ENCODE peak calls at places on chromosome 3, in ten cellular contexts. One of them, this sample, is unnamed.

GRCh38 chr3:127428344-127429001 is 140.6 kb upstream of the PRR20G start:
- DNase-seq in bronchial epithelial cell: no peak
- DNase-seq in neural crest cell: no peak
- DNase-seq in nephron progenitor cell: no peak
- DNase-seq in fibroblast of lung: peak; percentile 3
- DNase-seq in cardiac muscle cell: peak; percentile 5
- DNase-seq in choroid plexus epithelial cell: peak; percentile 3
- DNase-seq in progenitor cell of endocrine pancreas: no peak
- DNase-seq in omental fat pad: no peak
- DNase-seq in ovary: no peak
- DNase-seq in this sample: peak; percentile 22

GRCh38 chr3:193868590-193868989 is 267.4 kb upstream of the HES1 start:
- DNase-seq in bronchial epithelial cell: no peak
- DNase-seq in neural crest cell: no peak
- DNase-seq in nephron progenitor cell: no peak
- DNase-seq in fibroblast of lung: no peak
- DNase-seq in cardiac muscle cell: no peak
- DNase-seq in choroid plexus epithelial cell: no peak
- DNase-seq in progenitor cell of endocrine pancreas: no peak
- DNase-seq in omental fat pad: no peak
- DNase-seq in ovary: no peak
- DNase-seq in this sample: no peak

GRCh38 chr3:166190360-166190759 is 353.1 kb upstream of the BCHE start:
- DNase-seq in bronchial epithelial cell: peak; percentile 89
- DNase-seq in neural crest cell: no peak
- DNase-seq in nephron progenitor cell: no peak
- DNase-seq in fibroblast of lung: peak; percentile 22
- DNase-seq in cardiac muscle cell: no peak
- DNase-seq in choroid plexus epithelial cell: peak; percentile 2
- DNase-seq in progenitor cell of endocrine pancreas: no peak
- DNase-seq in omental fat pad: no peak
- DNase-seq in ovary: no peak
- DNase-seq in this sample: no peak

GRCh38 chr3:190122198-190122771 is 1.6 kb upstream of the P3H2 start:
- DNase-seq in bronchial epithelial cell: no peak
- DNase-seq in neural crest cell: no peak
- DNase-seq in nephron progenitor cell: no peak
- DNase-seq in fibroblast of lung: no peak
- DNase-seq in cardiac muscle cell: peak; percentile 68
- DNase-seq in choroid plexus epithelial cell: peak; percentile 58
- DNase-seq in progenitor cell of endocrine pancreas: no peak
- DNase-seq in omental fat pad: no peak
- DNase-seq in ovary: no peak
- DNase-seq in this sample: no peak

GRCh38 chr3:42505203-42505848 is 2.9 kb downstream of the VIPR1 start:
- DNase-seq in bronchial epithelial cell: no peak
- DNase-seq in neural crest cell: no peak
- DNase-seq in nephron progenitor cell: no peak
- DNase-seq in fibroblast of lung: no peak
- DNase-seq in cardiac muscle cell: no peak
- DNase-seq in choroid plexus epithelial cell: no peak
- DNase-seq in progenitor cell of endocrine pancreas: no peak
- DNase-seq in omental fat pad: no peak
- DNase-seq in ovary: no peak
- DNase-seq in this sample: no peak

GRCh38 chr3:40054568-40055222 is 245.3 kb downstream of the MYRIP start:
- DNase-seq in bronchial epithelial cell: no peak
- DNase-seq in neural crest cell: no peak
- DNase-seq in nephron progenitor cell: no peak
- DNase-seq in fibroblast of lung: no peak
- DNase-seq in cardiac muscle cell: no peak
- DNase-seq in choroid plexus epithelial cell: no peak
- DNase-seq in progenitor cell of endocrine pancreas: no peak
- DNase-seq in omental fat pad: no peak
- DNase-seq in ovary: no peak
- DNase-seq in this sample: no peak

GRCh38 chr3:17686613-17687012 is 55.8 kb downstream of the TBC1D5 start:
- DNase-seq in bronchial epithelial cell: peak; percentile 21
- DNase-seq in neural crest cell: no peak
- DNase-seq in nephron progenitor cell: no peak
- DNase-seq in fibroblast of lung: peak; percentile 15
- DNase-seq in cardiac muscle cell: peak; percentile 36
- DNase-seq in choroid plexus epithelial cell: peak; percentile 12
- DNase-seq in progenitor cell of endocrine pancreas: no peak
- DNase-seq in omental fat pad: no peak
- DNase-seq in ovary: no peak
- DNase-seq in this sample: no peak

GRCh38 chr3:10717756-10718155 is 98.3 kb upstream of the SLC6A11 start:
- DNase-seq in bronchial epithelial cell: no peak
- DNase-seq in neural crest cell: no peak
- DNase-seq in nephron progenitor cell: no peak
- DNase-seq in fibroblast of lung: no peak
- DNase-seq in cardiac muscle cell: no peak
- DNase-seq in choroid plexus epithelial cell: no peak
- DNase-seq in progenitor cell of endocrine pancreas: no peak
- DNase-seq in omental fat pad: no peak
- DNase-seq in ovary: no peak
- DNase-seq in this sample: no peak

GRCh38 chr3:59451041-59451763 is 401.4 kb upstream of the CFAP20DC start:
- DNase-seq in bronchial epithelial cell: peak; percentile 89
- DNase-seq in neural crest cell: no peak
- DNase-seq in nephron progenitor cell: no peak
- DNase-seq in fibroblast of lung: no peak
- DNase-seq in cardiac muscle cell: no peak
- DNase-seq in choroid plexus epithelial cell: no peak
- DNase-seq in progenitor cell of endocrine pancreas: no peak
- DNase-seq in omental fat pad: no peak
- DNase-seq in ovary: no peak
- DNase-seq in this sample: no peak

GRCh38 chr3:111589303-111590095 is 5.6 kb downstream of the ZBED2 start:
- DNase-seq in bronchial epithelial cell: peak; percentile 83
- DNase-seq in neural crest cell: no peak
- DNase-seq in nephron progenitor cell: no peak
- DNase-seq in fibroblast of lung: no peak
- DNase-seq in cardiac muscle cell: no peak
- DNase-seq in choroid plexus epithelial cell: peak; percentile 5
- DNase-seq in progenitor cell of endocrine pancreas: no peak
- DNase-seq in omental fat pad: no peak
- DNase-seq in ovary: no peak
- DNase-seq in this sample: no peak

GRCh38 chr3:120454076-120454689 is 3.4 kb upstream of the FSTL1 start:
- DNase-seq in bronchial epithelial cell: no peak
- DNase-seq in neural crest cell: no peak
- DNase-seq in nephron progenitor cell: no peak
- DNase-seq in fibroblast of lung: no peak
- DNase-seq in cardiac muscle cell: no peak
- DNase-seq in choroid plexus epithelial cell: no peak
- DNase-seq in progenitor cell of endocrine pancreas: no peak
- DNase-seq in omental fat pad: no peak
- DNase-seq in ovary: no peak
- DNase-seq in this sample: no peak

GRCh38 chr3:197239857-197240256 is 58.6 kb downstream of the DLG1 start:
- DNase-seq in bronchial epithelial cell: no peak
- DNase-seq in neural crest cell: no peak
- DNase-seq in nephron progenitor cell: no peak
- DNase-seq in fibroblast of lung: no peak
- DNase-seq in cardiac muscle cell: peak; percentile 18
- DNase-seq in choroid plexus epithelial cell: no peak
- DNase-seq in progenitor cell of endocrine pancreas: no peak
- DNase-seq in omental fat pad: no peak
- DNase-seq in ovary: no peak
- DNase-seq in this sample: no peak

GRCh38 chr3:109548192-109548938 is 211.0 kb upstream of the DPPA4 start:
- DNase-seq in bronchial epithelial cell: peak; percentile 48
- DNase-seq in neural crest cell: no peak
- DNase-seq in nephron progenitor cell: no peak
- DNase-seq in fibroblast of lung: no peak
- DNase-seq in cardiac muscle cell: no peak
- DNase-seq in choroid plexus epithelial cell: peak; percentile 2
- DNase-seq in progenitor cell of endocrine pancreas: no peak
- DNase-seq in omental fat pad: no peak
- DNase-seq in ovary: no peak
- DNase-seq in this sample: no peak

GRCh38 chr3:165159760-165160421 is 36.3 kb downstream of the SLITRK3 start:
- DNase-seq in bronchial epithelial cell: no peak
- DNase-seq in neural crest cell: no peak
- DNase-seq in nephron progenitor cell: no peak
- DNase-seq in fibroblast of lung: no peak
- DNase-seq in cardiac muscle cell: no peak
- DNase-seq in choroid plexus epithelial cell: no peak
- DNase-seq in progenitor cell of endocrine pancreas: no peak
- DNase-seq in omental fat pad: no peak
- DNase-seq in ovary: no peak
- DNase-seq in this sample: no peak

GRCh38 chr3:110149763-110150162 is 812.4 kb upstream of the DPPA4 start:
- DNase-seq in bronchial epithelial cell: no peak
- DNase-seq in neural crest cell: no peak
- DNase-seq in nephron progenitor cell: no peak
- DNase-seq in fibroblast of lung: no peak
- DNase-seq in cardiac muscle cell: no peak
- DNase-seq in choroid plexus epithelial cell: peak; percentile 12
- DNase-seq in progenitor cell of endocrine pancreas: no peak
- DNase-seq in omental fat pad: no peak
- DNase-seq in ovary: no peak
- DNase-seq in this sample: no peak

GRCh38 chr3:107441617-107442016 is 64.4 kb downstream of the CCDC54 start:
- DNase-seq in bronchial epithelial cell: no peak
- DNase-seq in neural crest cell: no peak
- DNase-seq in nephron progenitor cell: no peak
- DNase-seq in fibroblast of lung: no peak
- DNase-seq in cardiac muscle cell: peak; percentile 9
- DNase-seq in choroid plexus epithelial cell: peak; percentile 35
- DNase-seq in progenitor cell of endocrine pancreas: no peak
- DNase-seq in omental fat pad: no peak
- DNase-seq in ovary: no peak
- DNase-seq in this sample: no peak

GRCh38 chr3:107436029-107436428 is 58.8 kb downstream of the CCDC54 start:
- DNase-seq in bronchial epithelial cell: no peak
- DNase-seq in neural crest cell: no peak
- DNase-seq in nephron progenitor cell: no peak
- DNase-seq in fibroblast of lung: no peak
- DNase-seq in cardiac muscle cell: no peak
- DNase-seq in choroid plexus epithelial cell: no peak
- DNase-seq in progenitor cell of endocrine pancreas: no peak
- DNase-seq in omental fat pad: no peak
- DNase-seq in ovary: no peak
- DNase-seq in this sample: no peak

GRCh38 chr3:107443461-107443860 is 66.2 kb downstream of the CCDC54 start:
- DNase-seq in bronchial epithelial cell: no peak
- DNase-seq in neural crest cell: no peak
- DNase-seq in nephron progenitor cell: no peak
- DNase-seq in fibroblast of lung: no peak
- DNase-seq in cardiac muscle cell: no peak
- DNase-seq in choroid plexus epithelial cell: no peak
- DNase-seq in progenitor cell of endocrine pancreas: no peak
- DNase-seq in omental fat pad: no peak
- DNase-seq in ovary: no peak
- DNase-seq in this sample: no peak

GRCh38 chr3:107438671-107439070 is 61.4 kb downstream of the CCDC54 start:
- DNase-seq in bronchial epithelial cell: no peak
- DNase-seq in neural crest cell: no peak
- DNase-seq in nephron progenitor cell: no peak
- DNase-seq in fibroblast of lung: no peak
- DNase-seq in cardiac muscle cell: no peak
- DNase-seq in choroid plexus epithelial cell: no peak
- DNase-seq in progenitor cell of endocrine pancreas: no peak
- DNase-seq in omental fat pad: no peak
- DNase-seq in ovary: no peak
- DNase-seq in this sample: no peak
- TF ChIP-seq CTCF in bronchial epithelial cell: no peak
- TF ChIP-seq CTCF in neural crest cell: no peak
- TF ChIP-seq CTCF in nephron progenitor cell: no peak
- TF ChIP-seq CTCF in fibroblast of lung: no peak
- TF ChIP-seq CTCF in cardiac muscle cell: no peak
- TF ChIP-seq CTCF in choroid plexus epithelial cell: no peak
- TF ChIP-seq CTCF in progenitor cell of endocrine pancreas: no peak
- TF ChIP-seq CTCF in omental fat pad: no peak
- TF ChIP-seq CTCF in ovary: no peak
- TF ChIP-seq CTCF in this sample: no peak

GRCh38 chr3:46395210-46395661 is 11.6 kb downstream of the CCR5AS start:
- DNase-seq in bronchial epithelial cell: no peak
- DNase-seq in neural crest cell: no peak
- DNase-seq in nephron progenitor cell: no peak
- DNase-seq in fibroblast of lung: no peak
- DNase-seq in cardiac muscle cell: peak; percentile 79
- DNase-seq in choroid plexus epithelial cell: peak; percentile 71
- DNase-seq in progenitor cell of endocrine pancreas: no peak
- DNase-seq in omental fat pad: no peak
- DNase-seq in ovary: no peak
- DNase-seq in this sample: no peak
- TF ChIP-seq CTCF in bronchial epithelial cell: no peak
- TF ChIP-seq CTCF in neural crest cell: no peak
- TF ChIP-seq CTCF in nephron progenitor cell: no peak
- TF ChIP-seq CTCF in fibroblast of lung: no peak
- TF ChIP-seq CTCF in cardiac muscle cell: peak; percentile 3
- TF ChIP-seq CTCF in choroid plexus epithelial cell: peak; percentile 25
- TF ChIP-seq CTCF in progenitor cell of endocrine pancreas: no peak
- TF ChIP-seq CTCF in omental fat pad: no peak
- TF ChIP-seq CTCF in ovary: no peak
- TF ChIP-seq CTCF in this sample: no peak

DNA sequence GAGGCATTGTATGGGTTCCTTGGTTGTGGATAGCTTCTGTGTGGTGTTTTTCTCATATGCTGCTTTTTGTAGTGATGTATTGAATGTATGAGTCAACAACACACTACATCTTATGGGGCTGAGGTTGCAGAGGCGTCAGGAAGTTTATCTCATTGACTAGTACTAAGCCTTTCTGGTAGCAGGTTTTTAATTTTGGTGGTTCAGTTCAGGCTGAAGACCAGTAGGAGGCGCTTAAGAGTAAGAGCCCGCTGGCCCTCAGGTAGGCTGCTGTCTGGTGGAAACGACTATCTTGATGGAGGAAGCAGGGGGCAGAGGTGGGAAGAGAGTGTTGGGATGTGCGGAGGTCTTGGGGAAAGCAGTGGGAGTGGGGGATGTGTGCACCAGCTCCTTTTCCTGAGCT is 62.4 kb downstream of the RTP4 start:
- DNase-seq in bronchial epithelial cell: no peak
- DNase-seq in neural crest cell: no peak
- DNase-seq in nephron progenitor cell: no peak
- DNase-seq in fibroblast of lung: no peak
- DNase-seq in cardiac muscle cell: no peak
- DNase-seq in choroid plexus epithelial cell: no peak
- DNase-seq in progenitor cell of endocrine pancreas: no peak
- DNase-seq in omental fat pad: no peak
- DNase-seq in ovary: no peak
- DNase-seq in this sample: no peak
- TF ChIP-seq CTCF in bronchial epithelial cell: no peak
- TF ChIP-seq CTCF in neural crest cell: peak; percentile 22
- TF ChIP-seq CTCF in nephron progenitor cell: no peak
- TF ChIP-seq CTCF in fibroblast of lung: no peak
- TF ChIP-seq CTCF in cardiac muscle cell: no peak
- TF ChIP-seq CTCF in choroid plexus epithelial cell: peak; percentile 31
- TF ChIP-seq CTCF in progenitor cell of endocrine pancreas: no peak
- TF ChIP-seq CTCF in omental fat pad: no peak
- TF ChIP-seq CTCF in ovary: no peak
- TF ChIP-seq CTCF in this sample: no peak

DNA sequence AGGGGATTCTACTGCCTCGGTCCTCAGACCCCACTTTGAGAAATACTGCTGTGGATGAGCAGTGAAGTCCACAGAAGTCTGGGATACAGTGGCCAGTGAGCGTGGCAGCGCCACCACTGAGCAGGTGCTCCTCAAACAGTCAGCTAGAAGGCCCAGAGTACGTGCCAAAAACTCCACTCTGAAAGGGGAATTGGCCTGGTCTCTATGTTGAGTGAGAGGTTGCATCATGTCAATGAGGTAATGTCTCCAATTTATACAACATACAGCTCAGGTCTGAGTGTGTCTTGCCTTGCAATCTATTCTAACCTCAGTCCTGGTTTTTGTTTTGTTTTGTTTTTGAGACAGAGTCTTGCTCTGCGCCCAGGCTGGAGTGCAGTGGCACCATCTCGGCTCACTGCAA is 53.3 kb upstream of the ETV5 start:
- DNase-seq in bronchial epithelial cell: peak; percentile 20
- DNase-seq in neural crest cell: no peak
- DNase-seq in nephron progenitor cell: no peak
- DNase-seq in fibroblast of lung: peak; percentile 2
- DNase-seq in cardiac muscle cell: peak; percentile 7
- DNase-seq in choroid plexus epithelial cell: peak; percentile 13
- DNase-seq in progenitor cell of endocrine pancreas: no peak
- DNase-seq in omental fat pad: no peak
- DNase-seq in ovary: no peak
- DNase-seq in this sample: no peak
- TF ChIP-seq CTCF in bronchial epithelial cell: no peak
- TF ChIP-seq CTCF in neural crest cell: no peak
- TF ChIP-seq CTCF in nephron progenitor cell: no peak
- TF ChIP-seq CTCF in fibroblast of lung: no peak
- TF ChIP-seq CTCF in cardiac muscle cell: no peak
- TF ChIP-seq CTCF in choroid plexus epithelial cell: no peak
- TF ChIP-seq CTCF in progenitor cell of endocrine pancreas: no peak
- TF ChIP-seq CTCF in omental fat pad: no peak
- TF ChIP-seq CTCF in ovary: no peak
- TF ChIP-seq CTCF in this sample: no peak